ENCODE peak calls at places on chromosome 18, in six cellular contexts. J is MM.1S, K is sigmoid colon, O is breast epithelium, A is OCI-LY7, D is suprapubic skin. Q is an unnamed sample.

GRCh38 chr18:75265872-75266271 is 55.3 kb downstream of the TSHZ1 start:
- DNase-seq in O (no peak), J (no peak), K (no peak), D (no peak), A (no peak), Q (no peak)

GRCh38 chr18:39600894-39601293 is 2035.3 kb upstream of the CELF4 start:
- DNase-seq in O (no peak), D (no peak), A (no peak), K (no peak), J (no peak), Q (no peak)

GRCh38 chr18:13272411-13272810 is 53.9 kb downstream of the LDLRAD4 start:
- DNase-seq in J (no peak), A (no peak), K (no peak), D (no peak), O (no peak), Q (no peak)

GRCh38 chr18:23135679-23136325 is 517 bp downstream of the CABLES1 start:
- DNase-seq in D (no peak), A (peak; percentile 58), J (peak; percentile 44), O (no peak), K (no peak), Q (no peak)

GRCh38 chr18:22149710-22150109 is 19.7 kb upstream of the GATA6 start:
- DNase-seq in O (no peak), A (no peak), J (no peak), D (no peak), K (no peak), Q (no peak)

GRCh38 chr18:3688682-3689081 is 238.7 kb downstream of the TGIF1 start:
- DNase-seq in D (no peak), K (no peak), A (no peak), J (no peak), O (no peak), Q (peak; percentile 52)

GRCh38 chr18:77360315-77361186 is 110.9 kb downstream of the GALR1 start:
- DNase-seq in D (no peak), O (no peak), A (peak; percentile 0), J (peak; percentile 13), K (no peak), Q (peak; percentile 6)

GRCh38 chr18:61528961-61529360 is 195.7 kb downstream of the CDH20 start:
- DNase-seq in K (no peak), O (no peak), D (no peak), A (no peak), J (no peak), Q (peak; percentile 78)

GRCh38 chr18:79900610-79901570 is 50.6 kb downstream of the SLC66A2 start:
- DNase-seq in A (no peak), J (no peak), O (no peak), K (peak; percentile 48), D (peak; percentile 73), Q (no peak)

GRCh38 chr18:37393221-37393828 is 172.3 kb downstream of the CELF4 start:
- DNase-seq in D (no peak), K (no peak), J (no peak), O (no peak), A (no peak), Q (no peak)

GRCh38 chr18:7567487-7568425 is 640 bp downstream of the PTPRM start:
- DNase-seq in D (peak; percentile 81), O (peak; percentile 36), J (peak; percentile 78), A (no peak), K (peak; percentile 83), Q (peak; percentile 54)

GRCh38 chr18:68667121-68667520 is 47.8 kb downstream of the TMX3 start:
- DNase-seq in A (no peak), D (no peak), O (no peak), J (no peak), K (no peak), Q (no peak)

GRCh38 chr18:40473221-40473620 is 1481.8 kb upstream of the PIK3C3 start:
- DNase-seq in J (no peak), D (no peak), K (no peak), A (no peak), O (no peak), Q (no peak)

GRCh38 chr18:32701288-32701687 is 71.5 kb downstream of the KLHL14 start:
- DNase-seq in D (no peak), K (no peak), A (no peak), J (no peak), O (no peak), Q (peak; percentile 1)

GRCh38 chr18:71114550-71115210 is 825.8 kb downstream of the SOCS6 start:
- DNase-seq in K (no peak), O (no peak), A (no peak), J (no peak), D (no peak), Q (no peak)

GRCh38 chr18:73043231-73044000 is 175.6 kb upstream of the NETO1 start:
- DNase-seq in J (no peak), K (no peak), O (no peak), D (no peak), A (no peak), Q (peak; percentile 14)

GRCh38 chr18:75607701-75608100 is 180.2 kb upstream of the SMIM21 start:
- DNase-seq in A (no peak), O (no peak), J (no peak), K (no peak), D (no peak), Q (peak; percentile 6)

GRCh38 chr18:42922363-42922762 is 193.1 kb downstream of the RIT2 start:
- DNase-seq in D (no peak), K (no peak), J (no peak), O (no peak), A (no peak), Q (no peak)

GRCh38 chr18:73577365-73577764 is 570.3 kb downstream of the FBXO15 start:
- DNase-seq in A (no peak), O (no peak), D (no peak), K (no peak), J (no peak), Q (no peak)

GRCh38 chr18:52484977-52485376 is 145.0 kb downstream of the DCC start:
- DNase-seq in D (no peak), O (no peak), A (no peak), K (no peak), J (no peak), Q (no peak)

GRCh38 chr18:75160315-75160714 is 48.6 kb downstream of the PTGR3 start:
- DNase-seq in J (no peak), O (no peak), D (peak; percentile 73), K (no peak), A (no peak), Q (no peak)

GRCh38 chr18:59885579-59886163 is 14.1 kb upstream of the PMAIP1 start:
- DNase-seq in K (no peak), A (peak; percentile 62), D (no peak), O (no peak), J (peak; percentile 55), Q (no peak)

GRCh38 chr18:48303883-48304282 is 105.3 kb downstream of the ZBTB7C start:
- DNase-seq in A (no peak), O (no peak), D (peak; percentile 55), K (no peak), J (no peak), Q (no peak)

GRCh38 chr18:59547691-59548182 is 149.5 kb downstream of the CCBE1 start:
- DNase-seq in D (no peak), A (no peak), O (peak; percentile 45), J (peak; percentile 75), K (no peak), Q (no peak)

GRCh38 chr18:28884304-28884703 is 707.4 kb upstream of the CDH2 start:
- DNase-seq in O (no peak), J (no peak), D (no peak), K (no peak), A (no peak), Q (no peak)

GRCh38 chr18:58541789-58542425 is 87.0 kb downstream of the ALPK2 start:
- DNase-seq in D (no peak), K (no peak), J (peak; percentile 88), O (peak; percentile 30), A (no peak), Q (peak; percentile 30)

GRCh38 chr18:56107821-56108485 is 520.0 kb upstream of the TCF4 start:
- DNase-seq in J (no peak), D (no peak), K (no peak), O (no peak), A (no peak), Q (no peak)
- H3K4me1 ChIP-seq in J (no peaks in the 10 kb centered on the region), D (no peaks in the 10 kb centered on the region), K (no peaks in the 10 kb centered on the region), O (no peaks in the 10 kb centered on the region), A (no peaks in the 10 kb centered on the region), Q (no peaks in the 10 kb centered on the region)

DNA sequence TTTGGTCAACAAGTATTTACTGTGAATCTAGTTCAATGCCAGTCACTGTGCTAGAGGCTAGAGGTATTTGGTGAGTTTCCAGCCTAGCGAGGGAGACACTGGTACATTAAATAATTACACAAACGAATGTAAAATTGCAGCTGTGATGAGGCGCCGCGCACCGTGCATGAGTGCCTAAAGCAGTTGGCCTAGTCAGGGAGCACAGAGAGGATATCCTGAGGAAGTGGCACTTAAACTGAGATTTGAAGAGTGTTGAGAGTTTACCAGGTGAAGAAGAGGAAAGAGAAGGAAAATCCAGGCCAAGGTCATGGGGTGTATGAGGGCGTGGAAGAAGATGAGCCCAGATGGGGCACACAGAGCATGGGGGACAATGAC is 157.6 kb upstream of the NDUFV2 start:
- DNase-seq in J (no peak), O (no peak), A (peak; percentile 92), K (no peak), D (no peak), Q (no peak)
- H3K27ac ChIP-seq in J (no peak overlapping the region), O (no peak overlapping the region), A (peak overlapping the region; percentile 90), K (peak overlapping the region; percentile 92), D (no peak overlapping the region), Q (no peak overlapping the region)

GRCh38 chr18:33851546-33852078 is 273.6 kb downstream of the ASXL3 start:
- DNase-seq in J (no peak), K (no peak), A (peak; percentile 76), O (no peak), D (no peak), Q (no peak)
- H3K4me1 ChIP-seq in J (peaks cover 5% of the 10 kb centered on the region), K (no peaks in the 10 kb centered on the region), A (peaks cover 62% of the 10 kb centered on the region), O (no peaks in the 10 kb centered on the region), D (no peaks in the 10 kb centered on the region), Q (no peaks in the 10 kb centered on the region)

GRCh38 chr18:10045296-10045891 is 131.6 kb downstream of the VAPA start:
- DNase-seq in A (no peak), J (no peak), D (no peak), O (peak; percentile 43), K (peak; percentile 78), Q (no peak)

GRCh38 chr18:10049721-10050120 is 135.9 kb downstream of the VAPA start:
- DNase-seq in J (no peak), D (no peak), K (no peak), O (no peak), A (no peak), Q (no peak)

GRCh38 chr18:10044054-10044453 is 130.2 kb downstream of the VAPA start:
- DNase-seq in K (no peak), A (no peak), D (no peak), J (no peak), O (no peak), Q (no peak)

GRCh38 chr18:10047237-10047636 is 133.4 kb downstream of the VAPA start:
- DNase-seq in D (no peak), A (no peak), J (no peak), O (no peak), K (no peak), Q (no peak)

DNA sequence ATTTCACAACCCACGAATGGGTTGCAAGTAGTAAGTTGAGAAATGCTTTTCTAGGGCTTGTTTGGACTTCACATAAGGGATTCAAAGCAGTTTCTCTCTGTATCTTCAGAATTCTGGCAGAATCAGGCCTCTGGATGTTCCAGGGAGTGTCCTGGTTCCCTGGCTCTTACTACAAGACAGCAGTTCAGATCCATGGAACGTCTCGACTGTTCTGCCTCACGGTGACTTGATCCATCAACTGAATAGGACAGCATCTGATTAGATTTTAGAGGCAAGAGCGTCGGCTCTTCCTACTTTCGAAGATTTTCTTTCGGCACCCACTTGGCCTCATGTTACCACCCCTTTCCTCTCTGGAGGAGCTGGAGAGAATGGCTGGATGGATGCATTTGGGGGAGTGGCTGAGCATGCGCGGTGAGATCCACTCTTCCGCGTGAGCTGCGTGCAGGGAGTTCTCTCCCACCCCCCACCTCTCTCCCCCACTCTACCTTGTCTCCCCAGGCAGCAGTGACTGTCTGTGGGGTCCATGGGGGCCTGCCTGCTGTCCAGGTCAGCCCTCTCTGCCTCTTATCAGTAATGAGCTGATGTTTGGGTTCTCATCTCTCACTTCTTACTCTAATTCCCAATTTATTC is 132.5 kb downstream of the VAPA start:
- DNase-seq in D (peak; percentile 57), K (no peak), A (no peak), J (no peak), O (no peak), Q (no peak)
- H3K27ac ChIP-seq in D (peak overlapping the region; percentile 47), K (peak overlapping the region; percentile 67), A (no peak overlapping the region), J (no peak overlapping the region), O (no peak overlapping the region), Q (no peak overlapping the region)

Q was measured in SJCRH30.